ENCODE peak calls at places on chromosomes 13 and 19, in four cellular contexts. L, Q, H and D are unnamed samples.

GRCh38 chr13:41315466-41316047 is 4.5 kb downstream of the NAA16 start:
- DNase-seq in Q (no peak), L (peak), H (no peak), D (no peak)

GRCh38 chr13:101996906-101997408 is 404.9 kb downstream of the FGF14 start:
- DNase-seq in H (no peak), Q (no peak), L (no peak), D (no peak)

GRCh38 chr13:44305845-44306244 is 67.8 kb upstream of the SERP2 start:
- DNase-seq in H (no peak), L (no peak), Q (peak), D (no peak)

GRCh38 chr13:51689597-51689996 is 105.3 kb downstream of the WDFY2 start:
- DNase-seq in L (no peak), Q (no peak), H (no peak), D (no peak)

GRCh38 chr19:5086725-5087439 is 118.0 kb downstream of the KDM4B start:
- DNase-seq in H (no peak), L (no peak), Q (peak), D (no peak)

GRCh38 chr19:38434549-38435051 is 1.1 kb downstream of the RYR1 start:
- DNase-seq in H (no peak), Q (peak), L (no peak), D (no peak)

GRCh38 chr19:38932425-38933179 is 1.9 kb downstream of the MRPS12 start:
- DNase-seq in H (no peak), L (peak), Q (peak), D (peak)

GRCh38 chr13:107099661-107100060 is 531.7 kb upstream of the ARGLU1 start:
- DNase-seq in H (no peak), Q (peak), L (peak), D (no peak)

GRCh38 chr13:26784704-26785639 is 24.4 kb upstream of the GPR12 start:
- DNase-seq in L (no peak), Q (peak), H (no peak), D (no peak)

GRCh38 chr13:47250141-47250540 is 353.3 kb upstream of the HTR2A start:
- DNase-seq in L (peak), H (no peak), Q (no peak), D (peak)

GRCh38 chr19:33395561-33396550 is 22.3 kb downstream of the CEBPG start:
- DNase-seq in L (peak), Q (no peak), H (no peak), D (peak)

GRCh38 chr13:99310382-99311031 is 3.3 kb upstream of the GPR183 start:
- DNase-seq in Q (no peak), L (peak), H (no peak), D (no peak)